ENCODE peak calls at places on chromosome 1, in four cellular contexts. V is GM12878, Q is K562, D is HepG2. I is an unnamed sample.

GRCh38 chr1:221822591-221822990 is 80.7 kb upstream of the DUSP10 start:
- DNase-seq in V (no peak), Q (no peak), D (no peak), I (no peak)

GRCh38 chr1:226638001-226638601 is 89.5 kb downstream of the STUM start:
- DNase-seq in V (no peak), Q (no peak), D (no peak), I (no peak)

GRCh38 chr1:70372426-70372825 is 17.9 kb upstream of the ANKRD13C start:
- DNase-seq in V (no peak), Q (no peak), D (no peak), I (no peak)

GRCh38 chr1:210841926-210842625 is 291.9 kb downstream of the KCNH1 start:
- DNase-seq in V (no peak), Q (no peak), D (no peak), I (no peak)

GRCh38 chr1:221723918-221724263 is 18.0 kb downstream of the DUSP10 start:
- DNase-seq in V (no peak), Q (no peak), D (no peak), I (no peak)

GRCh38 chr1:85975770-85976386 is 180.7 kb downstream of the COL24A1 start:
- DNase-seq in V (no peak), Q (no peak), D (no peak), I (no peak)

GRCh38 chr1:41499591-41499990 is 15.1 kb upstream of the EDN2 start:
- DNase-seq in V (no peak), Q (no peak), D (no peak), I (no peak)

GRCh38 chr1:159653201-159653600 is 61.2 kb downstream of the CRP start:
- DNase-seq in V (no peak), Q (no peak), D (no peak), I (no peak)

GRCh38 chr1:163095223-163095622 is 26.1 kb downstream of the RGS4 start:
- DNase-seq in V (no peak), Q (no peak), D (no peak), I (no peak)

GRCh38 chr1:13900583-13900982 is 200.6 kb downstream of the PRDM2 start:
- DNase-seq in V (no peak), Q (no peak), D (no peak), I (no peak)

GRCh38 chr1:231701306-231701705 is 74.7 kb downstream of the DISC1 start:
- DNase-seq in V (no peak), Q (no peak), D (no peak), I (no peak)

GRCh38 chr1:151133339-151133761 is 13.1 kb downstream of the SEMA6C start:
- DNase-seq in V (no peak), Q (no peak), D (no peak), I (no peak)

GRCh38 chr1:21131200-21131599 is 45.5 kb downstream of the EIF4G3 start:
- DNase-seq in V (no peak), Q (no peak), D (no peak), I (no peak)

GRCh38 chr1:21175670-21176581 is 771 bp downstream of the EIF4G3 start:
- DNase-seq in V (no peak), Q (peak; percentile 59), D (no peak), I (no peak)

GRCh38 chr1:232014941-232015340 is 388.4 kb downstream of the DISC1 start:
- DNase-seq in V (no peak), Q (no peak), D (no peak), I (no peak)

GRCh38 chr1:2314297-2314802 is 77.0 kb downstream of the MORN1 start:
- DNase-seq in V (no peak), Q (no peak), D (peak; percentile 53), I (peak; percentile 72)

GRCh38 chr1:21299007-21299406 is 8.7 kb upstream of the ECE1 start:
- DNase-seq in V (no peak), Q (no peak), D (no peak), I (no peak)

GRCh38 chr1:100622037-100622436 is 84.1 kb downstream of the GPR88 start:
- DNase-seq in V (no peak), Q (no peak), D (no peak), I (peak; percentile 10)

GRCh38 chr1:159897962-159898361 is 2.0 kb downstream of the CFAP45 start:
- DNase-seq in V (no peak), Q (no peak), D (no peak), I (no peak)

GRCh38 chr1:116203936-116204335 is 92.7 kb downstream of the MAB21L3 start:
- DNase-seq in V (no peak), Q (no peak), D (no peak), I (no peak)

GRCh38 chr1:77742011-77742555 is 17.6 kb downstream of the USP33 start:
- DNase-seq in V (no peak), Q (no peak), D (no peak), I (peak; percentile 42)

GRCh38 chr1:33641099-33641830 is 168.8 kb downstream of the ZSCAN20 start:
- DNase-seq in V (no peak), Q (peak; percentile 29), D (peak; percentile 13), I (peak; percentile 53)

GRCh38 chr1:29279896-29280779 is 43.8 kb downstream of the PTPRU start:
- DNase-seq in V (no peak), Q (no peak), D (no peak), I (no peak)

GRCh38 chr1:171061425-171062143 is 29.1 kb upstream of the FMO3 start:
- DNase-seq in V (no peak), Q (no peak), D (no peak), I (no peak)

GRCh38 chr1:203407301-203407700 is 56.4 kb upstream of the FMOD start:
- DNase-seq in V (no peak), Q (no peak), D (no peak), I (no peak)

GRCh38 chr1:86194491-86195034 is 38.0 kb upstream of the COL24A1 start:
- DNase-seq in V (no peak), Q (no peak), D (no peak), I (no peak)

GRCh38 chr1:230568008-230568407 is 74.3 kb upstream of the COG2 start:
- DNase-seq in V (no peak), Q (peak; percentile 19), D (peak; percentile 24), I (peak; percentile 53)

GRCh38 chr1:8026976-8027747 is 1.1 kb upstream of the ERRFI1 start:
- DNase-seq in V (no peak), Q (no peak), D (peak; percentile 95), I (no peak)

GRCh38 chr1:94246692-94247145 is 9.3 kb upstream of the ARHGAP29 start:
- DNase-seq in V (no peak), Q (no peak), D (no peak), I (peak; percentile 13)

GRCh38 chr1:167629681-167630567 is at the start of gene RCSD1:
- DNase-seq in V (no peak), Q (peak; percentile 87), D (no peak), I (no peak)

GRCh38 chr1:151537112-151537511 is 3.0 kb upstream of the TUFT1 start:
- DNase-seq in V (no peak), Q (no peak), D (no peak), I (no peak)

GRCh38 chr1:58397187-58397820 is 149.2 kb downstream of the OMA1 start:
- DNase-seq in V (no peak), Q (no peak), D (peak; percentile 12), I (no peak)

GRCh38 chr1:239527046-239527693 is 140.8 kb downstream of the CHRM3 start:
- DNase-seq in V (no peak), Q (no peak), D (no peak), I (no peak)

GRCh38 chr1:21216835-21217811 is 40.4 kb upstream of the EIF4G3 start:
- DNase-seq in V (no peak), Q (peak; percentile 75), D (peak; percentile 45), I (peak; percentile 68)

GRCh38 chr1:35558374-35559316 is 1.0 kb downstream of the NCDN start:
- DNase-seq in V (no peak), Q (no peak), D (no peak), I (no peak)

GRCh38 chr1:168121314-168122029 is 15.3 kb downstream of the GPR161 start:
- DNase-seq in V (no peak), Q (no peak), D (no peak), I (no peak)

GRCh38 chr1:168081373-168082007 is 55.2 kb downstream of the GPR161 start:
- DNase-seq in V (no peak), Q (peak; percentile 10), D (no peak), I (no peak)

GRCh38 chr1:168733241-168733640 is 4.2 kb upstream of the DPT start:
- DNase-seq in V (no peak), Q (no peak), D (no peak), I (no peak)

GRCh38 chr1:229984310-229984991 is 82.6 kb upstream of the GALNT2 start:
- DNase-seq in V (no peak), Q (no peak), D (peak; percentile 37), I (no peak)

GRCh38 chr1:164635784-164636729 is 77.1 kb downstream of the PBX1 start:
- DNase-seq in V (no peak), Q (no peak), D (no peak), I (no peak)
- TF ChIP-seq TARDBP in V (no peak), Q (no peak), D (no peak), I (no peak)

DNA sequence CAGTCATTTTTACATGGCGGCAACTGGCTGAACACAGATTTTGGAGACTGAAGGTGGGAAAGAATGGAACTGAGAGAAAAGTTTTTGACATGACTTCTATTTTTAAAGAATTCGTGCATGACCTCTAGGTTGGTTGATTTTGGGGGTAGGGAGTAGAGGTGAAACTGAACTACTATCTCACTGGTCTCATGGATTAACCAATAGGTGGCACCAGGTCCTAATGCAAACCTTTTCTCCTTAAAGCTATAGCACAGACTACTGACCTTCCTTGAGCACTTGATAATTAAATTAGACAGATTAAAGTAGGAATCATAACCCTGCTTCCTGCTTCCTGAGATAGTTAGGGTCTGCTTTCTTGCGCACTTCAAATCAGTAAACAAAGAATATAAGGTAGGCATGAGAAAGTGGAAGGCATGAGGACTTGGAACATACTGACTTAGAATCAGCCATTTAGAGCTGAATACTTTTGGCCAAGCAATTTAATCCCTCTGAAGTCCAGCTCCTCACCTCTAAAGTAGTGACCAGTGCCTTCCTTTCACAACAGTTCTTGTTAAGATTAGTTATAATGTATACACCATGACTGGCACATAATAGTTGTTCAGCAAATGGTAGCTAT is 206.0 kb downstream of the CENPF start:
- DNase-seq in V (no peak), Q (no peak), D (peak; percentile 22), I (no peak)
- TF ChIP-seq FOXK2 in V (no peak), Q (no peak), D (no peak), I (no peak)

DNA sequence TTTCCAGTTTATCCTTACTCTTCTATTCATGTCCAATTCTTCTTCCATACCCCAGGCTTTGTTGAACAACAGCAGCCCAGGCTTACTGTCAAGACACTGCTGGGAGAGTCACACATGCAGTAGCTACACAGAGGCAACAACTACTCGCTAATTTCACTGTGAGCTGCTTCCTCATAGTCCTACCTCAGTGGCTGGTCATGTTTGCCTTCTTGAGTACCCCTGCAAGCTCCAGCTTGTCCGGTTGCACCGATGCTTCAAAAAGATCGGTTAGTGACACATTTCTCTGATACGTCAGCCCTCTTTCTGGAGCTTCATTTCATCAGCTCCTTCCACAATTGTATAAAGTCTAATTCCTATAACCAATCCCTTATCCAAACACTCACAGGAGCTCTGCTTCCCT is 246.7 kb upstream of the NFIA start:
- DNase-seq in V (no peak), Q (no peak), D (no peak), I (no peak)
- TF ChIP-seq TARDBP in V (no peak), Q (no peak), D (no peak), I (no peak)

GRCh38 chr1:27773732-27774445 is 870 bp downstream of the STX12 start:
- DNase-seq in V (no peak), Q (no peak), D (no peak), I (no peak)
- TF ChIP-seq FOXK2 in V (no peak), Q (no peak), D (no peak), I (no peak)

GRCh38 chr1:233113009-233113712 is 162.8 kb downstream of the NTPCR start:
- DNase-seq in V (peak; percentile 26), Q (peak; percentile 58), D (peak; percentile 48), I (peak; percentile 43)
- TF ChIP-seq TARDBP in V (no peak), Q (peak; percentile 45), D (no peak), I (no peak)